ENCODE peak calls at places on chromosome 13, in nine cellular contexts. One of them, this sample, is unnamed.

GRCh38 chr13:113425931-113426590 is 27.2 kb downstream of the ADPRHL1 start:
- DNase-seq in sigmoid colon: no peak
- DNase-seq in astrocyte: no peak
- DNase-seq in left ventricle myocardium inferior: no peak
- DNase-seq in heart right ventricle: no peak
- DNase-seq in stomach: no peak
- DNase-seq in fibroblast of lung: no peak
- DNase-seq in osteoblast: no peak
- DNase-seq in mammary epithelial cell: no peak
- DNase-seq in this sample: no peak

GRCh38 chr13:110107568-110108347 is 199.2 kb downstream of the COL4A1 start:
- DNase-seq in sigmoid colon: no peak
- DNase-seq in astrocyte: no peak
- DNase-seq in left ventricle myocardium inferior: no peak
- DNase-seq in heart right ventricle: no peak
- DNase-seq in stomach: no peak
- DNase-seq in fibroblast of lung: no peak
- DNase-seq in osteoblast: no peak
- DNase-seq in mammary epithelial cell: no peak
- DNase-seq in this sample: peak; percentile 65

GRCh38 chr13:104809483-104809882 is 1726.0 kb downstream of the EFNB2 start:
- DNase-seq in sigmoid colon: no peak
- DNase-seq in astrocyte: peak; percentile 42
- DNase-seq in left ventricle myocardium inferior: no peak
- DNase-seq in heart right ventricle: no peak
- DNase-seq in stomach: no peak
- DNase-seq in fibroblast of lung: peak; percentile 45
- DNase-seq in osteoblast: no peak
- DNase-seq in mammary epithelial cell: peak; percentile 37
- DNase-seq in this sample: no peak

GRCh38 chr13:94548382-94549240 is 47.3 kb downstream of the TGDS start:
- DNase-seq in sigmoid colon: peak; percentile 78
- DNase-seq in astrocyte: peak; percentile 27
- DNase-seq in left ventricle myocardium inferior: peak; percentile 43
- DNase-seq in heart right ventricle: peak; percentile 47
- DNase-seq in stomach: peak; percentile 32
- DNase-seq in fibroblast of lung: peak; percentile 48
- DNase-seq in osteoblast: peak; percentile 69
- DNase-seq in mammary epithelial cell: no peak
- DNase-seq in this sample: peak; percentile 77

GRCh38 chr13:19643652-19644051 is 10.2 kb downstream of the MPHOSPH8 start:
- DNase-seq in sigmoid colon: no peak
- DNase-seq in astrocyte: no peak
- DNase-seq in left ventricle myocardium inferior: no peak
- DNase-seq in heart right ventricle: no peak
- DNase-seq in stomach: no peak
- DNase-seq in fibroblast of lung: no peak
- DNase-seq in osteoblast: no peak
- DNase-seq in mammary epithelial cell: no peak
- DNase-seq in this sample: no peak

GRCh38 chr13:97175041-97175440 is 47.1 kb upstream of the MBNL2 start:
- DNase-seq in sigmoid colon: no peak
- DNase-seq in astrocyte: no peak
- DNase-seq in left ventricle myocardium inferior: no peak
- DNase-seq in heart right ventricle: no peak
- DNase-seq in stomach: no peak
- DNase-seq in fibroblast of lung: no peak
- DNase-seq in osteoblast: no peak
- DNase-seq in mammary epithelial cell: no peak
- DNase-seq in this sample: no peak

GRCh38 chr13:41562083-41562482 is 104.7 kb downstream of the RGCC start:
- DNase-seq in sigmoid colon: peak; percentile 87
- DNase-seq in astrocyte: peak; percentile 93
- DNase-seq in left ventricle myocardium inferior: peak; percentile 82
- DNase-seq in heart right ventricle: peak; percentile 68
- DNase-seq in stomach: no peak
- DNase-seq in fibroblast of lung: peak; percentile 95
- DNase-seq in osteoblast: peak; percentile 58
- DNase-seq in mammary epithelial cell: peak; percentile 71
- DNase-seq in this sample: no peak

GRCh38 chr13:25329706-25330105 is 28.3 kb downstream of the NUP58 start:
- DNase-seq in sigmoid colon: no peak
- DNase-seq in astrocyte: peak; percentile 11
- DNase-seq in left ventricle myocardium inferior: no peak
- DNase-seq in heart right ventricle: no peak
- DNase-seq in stomach: no peak
- DNase-seq in fibroblast of lung: peak; percentile 35
- DNase-seq in osteoblast: no peak
- DNase-seq in mammary epithelial cell: peak; percentile 39
- DNase-seq in this sample: no peak

GRCh38 chr13:99256709-99257108 is 1.5 kb downstream of the GPR18 start:
- DNase-seq in sigmoid colon: no peak
- DNase-seq in astrocyte: peak; percentile 79
- DNase-seq in left ventricle myocardium inferior: no peak
- DNase-seq in heart right ventricle: no peak
- DNase-seq in stomach: no peak
- DNase-seq in fibroblast of lung: peak; percentile 81
- DNase-seq in osteoblast: no peak
- DNase-seq in mammary epithelial cell: no peak
- DNase-seq in this sample: no peak

GRCh38 chr13:31012285-31013024 is 80.0 kb downstream of the TEX26 start:
- DNase-seq in sigmoid colon: no peak
- DNase-seq in astrocyte: no peak
- DNase-seq in left ventricle myocardium inferior: no peak
- DNase-seq in heart right ventricle: no peak
- DNase-seq in stomach: no peak
- DNase-seq in fibroblast of lung: no peak
- DNase-seq in osteoblast: peak; percentile 64
- DNase-seq in mammary epithelial cell: no peak
- DNase-seq in this sample: no peak

GRCh38 chr13:37127706-37128241 is 22.3 kb upstream of the CSNK1A1L start:
- DNase-seq in sigmoid colon: no peak
- DNase-seq in astrocyte: peak; percentile 98
- DNase-seq in left ventricle myocardium inferior: no peak
- DNase-seq in heart right ventricle: no peak
- DNase-seq in stomach: no peak
- DNase-seq in fibroblast of lung: peak; percentile 98
- DNase-seq in osteoblast: peak; percentile 79
- DNase-seq in mammary epithelial cell: no peak
- DNase-seq in this sample: no peak

GRCh38 chr13:37131092-37131491 is 25.6 kb upstream of the CSNK1A1L start:
- DNase-seq in sigmoid colon: no peak
- DNase-seq in astrocyte: no peak
- DNase-seq in left ventricle myocardium inferior: no peak
- DNase-seq in heart right ventricle: no peak
- DNase-seq in stomach: no peak
- DNase-seq in fibroblast of lung: no peak
- DNase-seq in osteoblast: no peak
- DNase-seq in mammary epithelial cell: no peak
- DNase-seq in this sample: no peak

GRCh38 chr13:37132211-37132610 is 26.7 kb upstream of the CSNK1A1L start:
- DNase-seq in sigmoid colon: no peak
- DNase-seq in astrocyte: peak; percentile 63
- DNase-seq in left ventricle myocardium inferior: no peak
- DNase-seq in heart right ventricle: no peak
- DNase-seq in stomach: no peak
- DNase-seq in fibroblast of lung: peak; percentile 69
- DNase-seq in osteoblast: no peak
- DNase-seq in mammary epithelial cell: peak; percentile 21
- DNase-seq in this sample: no peak

GRCh38 chr13:37134411-37135041 is 29.1 kb upstream of the CSNK1A1L start:
- DNase-seq in sigmoid colon: no peak
- DNase-seq in astrocyte: peak; percentile 96
- DNase-seq in left ventricle myocardium inferior: no peak
- DNase-seq in heart right ventricle: no peak
- DNase-seq in stomach: no peak
- DNase-seq in fibroblast of lung: peak; percentile 96
- DNase-seq in osteoblast: no peak
- DNase-seq in mammary epithelial cell: no peak
- DNase-seq in this sample: no peak

DNA sequence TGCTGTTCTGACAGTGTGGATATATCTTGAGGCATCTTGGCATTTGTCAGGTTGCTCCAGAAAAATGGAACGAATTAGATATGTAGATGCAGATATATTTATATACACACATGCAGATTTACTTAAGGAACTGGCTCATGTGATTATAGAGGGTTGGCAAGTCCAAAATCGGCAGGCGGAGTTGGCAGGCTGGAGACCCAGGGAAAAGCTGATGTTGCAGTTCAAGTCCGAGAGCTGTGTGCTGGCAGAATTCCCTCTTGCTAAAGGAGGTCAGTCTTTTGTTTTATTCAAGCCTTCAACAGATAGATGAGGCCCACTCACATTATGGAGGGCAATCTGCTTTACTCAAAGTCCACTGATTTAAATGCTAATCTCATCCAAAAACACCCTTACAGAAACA is 24.4 kb upstream of the CSNK1A1L start:
- DNase-seq in sigmoid colon: no peak
- DNase-seq in astrocyte: no peak
- DNase-seq in left ventricle myocardium inferior: no peak
- DNase-seq in heart right ventricle: no peak
- DNase-seq in stomach: no peak
- DNase-seq in fibroblast of lung: no peak
- DNase-seq in osteoblast: no peak
- DNase-seq in mammary epithelial cell: no peak
- DNase-seq in this sample: no peak
- TF ChIP-seq CTCF in sigmoid colon: no peak
- TF ChIP-seq CTCF in astrocyte: no peak
- TF ChIP-seq CTCF in left ventricle myocardium inferior: no peak
- TF ChIP-seq CTCF in heart right ventricle: no peak
- TF ChIP-seq CTCF in stomach: no peak
- TF ChIP-seq CTCF in fibroblast of lung: no peak
- TF ChIP-seq CTCF in osteoblast: no peak
- TF ChIP-seq CTCF in mammary epithelial cell: no peak
- TF ChIP-seq CTCF in this sample: no peak

DNA sequence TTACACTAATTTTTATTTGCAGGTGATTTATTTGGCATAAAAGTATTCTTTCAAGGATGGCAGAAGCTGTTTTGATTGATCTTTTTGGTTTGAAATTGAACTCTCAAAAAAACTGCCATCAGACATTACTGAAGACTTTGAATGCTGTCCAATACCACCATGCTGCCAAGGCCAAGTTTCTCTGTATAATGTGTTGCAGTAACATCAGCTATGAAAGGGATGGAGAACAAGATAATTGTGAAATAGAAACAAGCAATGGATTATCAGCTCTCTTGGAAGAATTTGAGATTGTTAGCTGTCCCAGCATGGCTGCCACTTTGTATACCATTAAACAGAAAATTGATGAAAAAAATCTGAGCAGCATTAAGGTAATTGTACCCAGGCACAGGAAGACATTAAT is 1.2 kb downstream of the LACC1 start:
- DNase-seq in sigmoid colon: no peak
- DNase-seq in astrocyte: no peak
- DNase-seq in left ventricle myocardium inferior: no peak
- DNase-seq in heart right ventricle: no peak
- DNase-seq in stomach: no peak
- DNase-seq in fibroblast of lung: no peak
- DNase-seq in osteoblast: no peak
- DNase-seq in mammary epithelial cell: no peak
- DNase-seq in this sample: no peak
- H3K27ac ChIP-seq in sigmoid colon: no peak overlapping the region
- H3K27ac ChIP-seq in astrocyte: no peak overlapping the region
- H3K27ac ChIP-seq in left ventricle myocardium inferior: no peak overlapping the region
- H3K27ac ChIP-seq in heart right ventricle: no peak overlapping the region
- H3K27ac ChIP-seq in stomach: no peak overlapping the region
- H3K27ac ChIP-seq in fibroblast of lung: no peak overlapping the region
- H3K27ac ChIP-seq in osteoblast: no peak overlapping the region
- H3K27ac ChIP-seq in mammary epithelial cell: no peak overlapping the region
- H3K27ac ChIP-seq in this sample: no peak overlapping the region

GRCh38 chr13:87855553-87855952 is 184.4 kb downstream of the SLITRK5 start:
- DNase-seq in sigmoid colon: no peak
- DNase-seq in astrocyte: no peak
- DNase-seq in left ventricle myocardium inferior: no peak
- DNase-seq in heart right ventricle: no peak
- DNase-seq in stomach: no peak
- DNase-seq in fibroblast of lung: no peak
- DNase-seq in osteoblast: no peak
- DNase-seq in mammary epithelial cell: no peak
- DNase-seq in this sample: no peak
- H3K4me3 ChIP-seq in sigmoid colon: no peak overlapping the region
- H3K4me3 ChIP-seq in astrocyte: no peak overlapping the region
- H3K4me3 ChIP-seq in left ventricle myocardium inferior: no peak overlapping the region
- H3K4me3 ChIP-seq in heart right ventricle: no peak overlapping the region
- H3K4me3 ChIP-seq in stomach: no peak overlapping the region
- H3K4me3 ChIP-seq in fibroblast of lung: no peak overlapping the region
- H3K4me3 ChIP-seq in osteoblast: no peak overlapping the region
- H3K4me3 ChIP-seq in mammary epithelial cell: no peak overlapping the region
- H3K4me3 ChIP-seq in this sample: no peak overlapping the region

DNA sequence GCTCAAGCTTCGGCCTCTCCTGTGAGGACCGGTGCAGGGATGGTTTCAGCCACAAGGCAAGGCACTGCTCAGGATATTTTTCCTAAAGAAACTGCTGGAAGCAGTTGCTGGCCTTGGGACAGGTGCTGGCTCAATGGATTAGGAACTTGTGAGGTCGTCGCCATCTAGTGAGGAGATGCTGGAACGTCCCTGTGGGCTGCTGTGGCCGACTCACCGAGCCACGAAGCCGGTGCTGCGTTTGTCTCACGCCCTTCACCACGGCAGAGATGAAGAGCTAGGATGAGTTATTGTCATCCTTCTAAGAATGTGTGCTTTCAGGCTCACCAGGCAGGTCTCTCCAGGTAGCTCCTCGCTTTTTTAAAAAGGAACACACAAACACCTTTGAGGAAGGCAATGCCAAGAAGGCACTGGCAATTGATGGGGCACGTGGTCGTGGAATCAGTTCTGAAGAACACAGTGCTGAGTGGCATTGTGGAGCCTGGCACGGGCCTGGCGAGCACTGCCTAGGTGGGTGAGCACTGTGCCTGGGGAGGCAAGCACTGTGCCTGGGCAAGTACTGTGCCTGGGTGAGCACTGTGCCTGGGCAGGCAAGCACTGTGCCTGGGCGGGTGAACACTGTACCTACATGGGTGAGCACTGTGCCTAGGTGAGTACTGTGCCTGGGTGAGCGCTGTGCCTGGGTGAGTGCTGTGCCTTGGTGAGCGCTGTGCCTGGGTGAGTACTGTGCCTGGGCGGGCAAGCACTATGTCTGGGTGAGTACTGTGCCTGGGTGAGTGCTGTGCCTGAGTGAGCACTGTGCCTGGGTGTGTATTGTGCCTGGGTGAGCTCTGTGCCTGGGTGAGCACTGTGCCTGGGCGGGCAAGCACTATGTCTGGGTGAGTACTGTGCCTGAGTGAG is 140.4 kb downstream of the TEX29 start:
- DNase-seq in sigmoid colon: peak; percentile 64
- DNase-seq in astrocyte: peak; percentile 14
- DNase-seq in left ventricle myocardium inferior: no peak
- DNase-seq in heart right ventricle: no peak
- DNase-seq in stomach: no peak
- DNase-seq in fibroblast of lung: peak; percentile 33
- DNase-seq in osteoblast: no peak
- DNase-seq in mammary epithelial cell: peak; percentile 19
- DNase-seq in this sample: peak; percentile 47
- TF ChIP-seq CTCF in sigmoid colon: no peak
- TF ChIP-seq CTCF in astrocyte: peak; percentile 22
- TF ChIP-seq CTCF in left ventricle myocardium inferior: peak; percentile 63
- TF ChIP-seq CTCF in heart right ventricle: no peak
- TF ChIP-seq CTCF in stomach: no peak
- TF ChIP-seq CTCF in fibroblast of lung: peak; percentile 42
- TF ChIP-seq CTCF in osteoblast: peak; percentile 40
- TF ChIP-seq CTCF in mammary epithelial cell: peak; percentile 10
- TF ChIP-seq CTCF in this sample: no peak

This sample was measured in coronary artery.